ENCODE peak calls at places on chromosomes 3 and 15, in four cellular contexts. One of them, this sample, is unnamed.

GRCh38 chr3:193665370-193665989 is 72.5 kb downstream of the OPA1 start:
- DNase-seq in HepG2: peak
- DNase-seq in K562: no peak
- DNase-seq in WTC11: no peak
- DNase-seq in this sample: no peak

GRCh38 chr15:52100807-52101206 is 11.8 kb downstream of the BCL2L10 start:
- DNase-seq in HepG2: no peak
- DNase-seq in K562: peak
- DNase-seq in WTC11: no peak
- DNase-seq in this sample: peak

GRCh38 chr3:43146599-43146998 is 40.7 kb upstream of the POMGNT2 start:
- DNase-seq in K562: no peak
- DNase-seq in WTC11: no peak
- DNase-seq in HepG2: no peak
- DNase-seq in this sample: no peak

GRCh38 chr15:28991236-28992171 is 105.7 kb downstream of the APBA2 start:
- DNase-seq in WTC11: no peak
- DNase-seq in HepG2: no peak
- DNase-seq in K562: no peak
- DNase-seq in this sample: no peak

GRCh38 chr15:31392761-31393401 is 66.2 kb downstream of the KLF13 start:
- DNase-seq in K562: peak
- DNase-seq in HepG2: no peak
- DNase-seq in WTC11: no peak
- DNase-seq in this sample: no peak

GRCh38 chr3:60756231-60756630 is 495.0 kb downstream of the FHIT start:
- DNase-seq in WTC11: no peak
- DNase-seq in HepG2: no peak
- DNase-seq in K562: no peak
- DNase-seq in this sample: no peak

GRCh38 chr3:175659951-175660350 is 800.8 kb downstream of the NAALADL2 start:
- DNase-seq in HepG2: no peak
- DNase-seq in K562: no peak
- DNase-seq in WTC11: no peak
- DNase-seq in this sample: no peak

GRCh38 chr3:89171681-89172080 is 64.3 kb downstream of the EPHA3 start:
- DNase-seq in K562: no peak
- DNase-seq in HepG2: no peak
- DNase-seq in WTC11: no peak
- DNase-seq in this sample: no peak

GRCh38 chr3:184953396-184953795 is 141.4 kb downstream of the VPS8 start:
- DNase-seq in WTC11: no peak
- DNase-seq in K562: peak
- DNase-seq in HepG2: no peak
- DNase-seq in this sample: no peak

GRCh38 chr3:124615896-124616543 is 114.2 kb upstream of the UMPS start:
- DNase-seq in WTC11: no peak
- DNase-seq in HepG2: no peak
- DNase-seq in K562: no peak
- DNase-seq in this sample: no peak

GRCh38 chr3:31841515-31841914 is 139.5 kb downstream of the OSBPL10 start:
- DNase-seq in WTC11: no peak
- DNase-seq in HepG2: no peak
- DNase-seq in K562: no peak
- DNase-seq in this sample: no peak

GRCh38 chr3:15673536-15673935 is 72.0 kb downstream of the BTD start:
- DNase-seq in HepG2: no peak
- DNase-seq in WTC11: no peak
- DNase-seq in K562: no peak
- DNase-seq in this sample: no peak

GRCh38 chr3:58560771-58561311 is 16.4 kb downstream of the FAM107A start:
- DNase-seq in K562: no peak
- DNase-seq in HepG2: peak
- DNase-seq in WTC11: peak
- DNase-seq in this sample: no peak

GRCh38 chr3:156723182-156723619 is 48.8 kb downstream of the TIPARP start:
- DNase-seq in K562: no peak
- DNase-seq in WTC11: no peak
- DNase-seq in HepG2: no peak
- DNase-seq in this sample: no peak

GRCh38 chr15:82043726-82044372 is 2.0 kb downstream of the MEX3B start:
- DNase-seq in WTC11: peak
- DNase-seq in K562: no peak
- DNase-seq in HepG2: no peak
- DNase-seq in this sample: no peak

GRCh38 chr3:23077126-23077525 is 126.0 kb upstream of the UBE2E2 start:
- DNase-seq in WTC11: no peak
- DNase-seq in K562: no peak
- DNase-seq in HepG2: no peak
- DNase-seq in this sample: no peak

GRCh38 chr3:107100573-107100972 is 276.7 kb upstream of the CCDC54 start:
- DNase-seq in HepG2: no peak
- DNase-seq in WTC11: no peak
- DNase-seq in K562: no peak
- DNase-seq in this sample: no peak

GRCh38 chr3:71543371-71544016 is 40.0 kb downstream of the FOXP1 start:
- DNase-seq in K562: no peak
- DNase-seq in HepG2: no peak
- DNase-seq in WTC11: no peak
- DNase-seq in this sample: no peak

GRCh38 chr3:127275287-127275781 is 12.5 kb downstream of the PRR20G start:
- DNase-seq in K562: no peak
- DNase-seq in WTC11: no peak
- DNase-seq in HepG2: no peak
- DNase-seq in this sample: no peak

GRCh38 chr15:56207092-56207491 is 36.6 kb downstream of the RFX7 start:
- DNase-seq in WTC11: no peak
- DNase-seq in HepG2: no peak
- DNase-seq in K562: no peak
- DNase-seq in this sample: peak

GRCh38 chr15:47812436-47813109 is 95.3 kb downstream of the SEMA6D start:
- DNase-seq in WTC11: no peak
- DNase-seq in K562: no peak
- DNase-seq in HepG2: peak
- DNase-seq in this sample: peak

GRCh38 chr3:154095832-154096421 is 25.3 kb upstream of the ARHGEF26 start:
- DNase-seq in K562: no peak
- DNase-seq in HepG2: peak
- DNase-seq in WTC11: no peak
- DNase-seq in this sample: no peak

GRCh38 chr3:82773207-82773606 is 1011.8 kb upstream of the GBE1 start:
- DNase-seq in WTC11: no peak
- DNase-seq in HepG2: no peak
- DNase-seq in K562: no peak
- DNase-seq in this sample: no peak

GRCh38 chr3:27025718-27026117 is 343.5 kb downstream of the NEK10 start:
- DNase-seq in K562: no peak
- DNase-seq in HepG2: no peak
- DNase-seq in WTC11: peak
- DNase-seq in this sample: no peak

GRCh38 chr15:73318463-73319351 is 50.1 kb downstream of the HCN4 start:
- DNase-seq in HepG2: no peak
- DNase-seq in K562: peak
- DNase-seq in WTC11: peak
- DNase-seq in this sample: no peak

GRCh38 chr3:153028336-153028735 is 133.7 kb upstream of the RAP2B start:
- DNase-seq in WTC11: no peak
- DNase-seq in HepG2: no peak
- DNase-seq in K562: no peak
- DNase-seq in this sample: no peak

GRCh38 chr3:38235466-38235865 is 30.1 kb upstream of the SLC22A13 start:
- DNase-seq in HepG2: no peak
- DNase-seq in WTC11: no peak
- DNase-seq in K562: no peak
- DNase-seq in this sample: no peak

GRCh38 chr3:146313411-146314111 is 62.7 kb upstream of the PLSCR4 start:
- DNase-seq in HepG2: no peak
- DNase-seq in WTC11: no peak
- DNase-seq in K562: no peak
- DNase-seq in this sample: no peak

GRCh38 chr3:39541917-39542329 is 74.4 kb downstream of the MOBP start:
- DNase-seq in WTC11: no peak
- DNase-seq in K562: peak
- DNase-seq in HepG2: no peak
- DNase-seq in this sample: no peak

GRCh38 chr15:37518436-37518835 is 416.0 kb upstream of the TMCO5A start:
- DNase-seq in HepG2: no peak
- DNase-seq in K562: no peak
- DNase-seq in WTC11: no peak
- DNase-seq in this sample: no peak

GRCh38 chr15:85415779-85416178 is 35.4 kb downstream of the AKAP13 start:
- DNase-seq in HepG2: no peak
- DNase-seq in K562: no peak
- DNase-seq in WTC11: no peak
- DNase-seq in this sample: no peak

GRCh38 chr3:113914646-113915045 is 33.2 kb upstream of the ZDHHC23 start:
- DNase-seq in HepG2: no peak
- DNase-seq in WTC11: no peak
- DNase-seq in K562: no peak
- DNase-seq in this sample: no peak

GRCh38 chr3:116288480-116288879 is 156.8 kb downstream of the LSAMP start:
- DNase-seq in K562: no peak
- DNase-seq in HepG2: no peak
- DNase-seq in WTC11: no peak
- DNase-seq in this sample: peak

GRCh38 chr15:73712107-73712506 is 27.9 kb downstream of the CD276 start:
- DNase-seq in HepG2: no peak
- DNase-seq in WTC11: peak
- DNase-seq in K562: peak
- DNase-seq in this sample: no peak

GRCh38 chr15:38652998-38653397 is 88.4 kb upstream of the RASGRP1 start:
- DNase-seq in WTC11: no peak
- DNase-seq in HepG2: no peak
- DNase-seq in K562: no peak
- DNase-seq in this sample: no peak

GRCh38 chr3:45549961-45550360 is 44.6 kb upstream of the LIMD1 start:
- DNase-seq in HepG2: no peak
- DNase-seq in K562: no peak
- DNase-seq in WTC11: no peak
- DNase-seq in this sample: no peak

GRCh38 chr15:101188517-101189340 is 63.1 kb downstream of the CHSY1 start:
- DNase-seq in K562: no peak
- DNase-seq in WTC11: no peak
- DNase-seq in HepG2: no peak
- DNase-seq in this sample: peak

GRCh38 chr3:171784937-171785336 is 25.3 kb downstream of the PLD1 start:
- DNase-seq in K562: no peak
- DNase-seq in WTC11: no peak
- DNase-seq in HepG2: no peak
- DNase-seq in this sample: no peak
- TF ChIP-seq TCF7 in K562: no peak
- TF ChIP-seq TCF7 in WTC11: no peak
- TF ChIP-seq TCF7 in HepG2: no peak
- TF ChIP-seq TCF7 in this sample: no peak

GRCh38 chr3:10228248-10228950 is 19.9 kb upstream of the TATDN2 start:
- DNase-seq in K562: no peak
- DNase-seq in HepG2: no peak
- DNase-seq in WTC11: no peak
- DNase-seq in this sample: no peak

GRCh38 chr3:10223676-10224639 is 24.3 kb upstream of the TATDN2 start:
- DNase-seq in HepG2: peak
- DNase-seq in WTC11: no peak
- DNase-seq in K562: no peak
- DNase-seq in this sample: peak

GRCh38 chr3:10224794-10225660 is 23.2 kb upstream of the TATDN2 start:
- DNase-seq in WTC11: peak
- DNase-seq in K562: peak
- DNase-seq in HepG2: peak
- DNase-seq in this sample: no peak

GRCh38 chr3:10232138-10232537 is 16.1 kb upstream of the TATDN2 start:
- DNase-seq in HepG2: no peak
- DNase-seq in K562: no peak
- DNase-seq in WTC11: no peak
- DNase-seq in this sample: no peak

GRCh38 chr3:10226293-10226692 is 22.0 kb upstream of the TATDN2 start:
- DNase-seq in K562: no peak
- DNase-seq in HepG2: no peak
- DNase-seq in WTC11: peak
- DNase-seq in this sample: no peak
- TF ChIP-seq TCF7 in K562: no peak
- TF ChIP-seq TCF7 in HepG2: no peak
- TF ChIP-seq TCF7 in WTC11: no peak
- TF ChIP-seq TCF7 in this sample: no peak

GRCh38 chr3:100740207-100740606 is 30.9 kb downstream of the TFG start:
- DNase-seq in WTC11: no peak
- DNase-seq in K562: peak
- DNase-seq in HepG2: no peak
- DNase-seq in this sample: no peak

GRCh38 chr3:100732435-100732834 is 23.1 kb downstream of the TFG start:
- DNase-seq in K562: no peak
- DNase-seq in WTC11: no peak
- DNase-seq in HepG2: no peak
- DNase-seq in this sample: no peak

DNA sequence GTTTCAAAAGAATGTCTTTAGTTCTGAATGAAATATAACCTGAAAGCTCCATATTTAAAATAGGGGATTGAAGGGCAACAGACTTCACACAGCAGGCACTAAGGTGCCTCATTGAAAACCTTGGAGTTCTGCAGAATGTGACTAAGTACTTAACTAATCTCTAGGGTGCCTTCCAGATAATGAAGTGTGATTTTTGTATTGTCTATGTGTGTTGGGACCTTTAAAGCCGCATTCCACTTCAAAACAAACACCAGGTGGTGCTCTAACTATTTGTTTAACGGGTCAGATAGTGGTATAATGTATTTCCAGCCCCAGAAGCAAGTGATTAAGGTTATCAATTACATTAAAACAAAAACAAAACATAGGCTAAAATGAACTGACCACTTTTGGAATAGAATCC is 28.0 kb downstream of the TFG start:
- DNase-seq in WTC11: no peak
- DNase-seq in K562: peak
- DNase-seq in HepG2: no peak
- DNase-seq in this sample: no peak
- TF ChIP-seq TCF7 in WTC11: no peak
- TF ChIP-seq TCF7 in K562: no peak
- TF ChIP-seq TCF7 in HepG2: no peak
- TF ChIP-seq TCF7 in this sample: no peak

DNA sequence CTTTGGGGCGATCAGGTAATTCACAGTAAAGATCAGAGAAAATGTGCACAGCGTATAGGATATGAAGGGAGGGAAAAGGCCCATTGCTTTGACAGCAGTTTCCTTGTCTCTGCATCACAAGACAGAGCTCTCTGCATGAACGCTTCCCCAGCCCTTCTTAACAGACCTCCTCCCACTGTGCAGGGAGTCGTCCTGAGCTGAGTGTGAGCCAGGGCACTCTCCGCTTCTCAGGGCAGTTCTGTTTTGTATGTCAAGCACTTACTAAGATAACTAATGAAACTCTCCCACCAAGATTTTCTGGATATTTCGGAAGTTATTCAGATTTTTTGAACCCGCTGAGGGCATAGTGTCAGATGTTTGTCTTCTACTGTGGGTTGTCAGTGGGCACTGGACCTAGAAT is 105.7 kb upstream of the C15orf61 start:
- DNase-seq in HepG2: no peak
- DNase-seq in WTC11: no peak
- DNase-seq in K562: no peak
- DNase-seq in this sample: no peak
- TF ChIP-seq TCF7 in HepG2: no peak
- TF ChIP-seq TCF7 in WTC11: no peak
- TF ChIP-seq TCF7 in K562: no peak
- TF ChIP-seq TCF7 in this sample: no peak

This sample was measured in GM12878.